ENCODE peak calls at places on chromosomes 7 and 10, in five cellular contexts. B is fibroblast of lung, U is DMS153, T is EL, C is KBM-7. M is an unnamed sample.

GRCh38 chr7:10973061-10973941 is at the start of gene PHF14:
- DNase-seq in B (peak), U (peak), T (peak), C (peak), M (peak)

GRCh38 chr7:3893151-3893788 is 592.2 kb downstream of the SDK1 start:
- DNase-seq in B (no peak), U (no peak), T (no peak), C (no peak), M (no peak)

GRCh38 chr10:126062132-126063032 is 166.0 kb downstream of the FANK1 start:
- DNase-seq in B (peak), U (no peak), T (peak), C (no peak), M (peak)

GRCh38 chr7:1065263-1066260 is 21.2 kb downstream of the GPR146 start:
- DNase-seq in B (peak), U (peak), T (peak), C (peak), M (peak)

GRCh38 chr7:128410092-128410665 is 397 bp upstream of the IMPDH1 start:
- DNase-seq in B (peak), U (no peak), T (peak), C (peak), M (no peak)

GRCh38 chr7:141288626-141289025 is 214.8 kb downstream of the TMEM178B start:
- DNase-seq in B (no peak), U (no peak), T (no peak), C (no peak), M (no peak)

GRCh38 chr7:137771679-137772078 is 75.1 kb downstream of the DGKI start:
- DNase-seq in B (peak), U (no peak), T (peak), C (no peak), M (no peak)

GRCh38 chr7:22452142-22452763 is 47.7 kb downstream of the STEAP1B start:
- DNase-seq in B (peak), U (no peak), T (peak), C (peak), M (no peak)

GRCh38 chr10:61065010-61065409 is 121.0 kb upstream of the RHOBTB1 start:
- DNase-seq in B (no peak), U (no peak), T (no peak), C (no peak), M (no peak)

GRCh38 chr7:23254051-23254681 is 7.6 kb downstream of the GPNMB start:
- DNase-seq in B (no peak), U (no peak), T (no peak), C (no peak), M (no peak)

GRCh38 chr7:25754333-25754732 is 397.7 kb upstream of the NFE2L3 start:
- DNase-seq in B (no peak), U (no peak), T (no peak), C (no peak), M (no peak)

GRCh38 chr10:79628083-79628482 is 17.3 kb downstream of the SFTPA1 start:
- DNase-seq in B (no peak), U (no peak), T (no peak), C (no peak), M (no peak)

GRCh38 chr7:26321440-26321839 is 29.8 kb downstream of the SNX10 start:
- DNase-seq in B (no peak), U (no peak), T (peak), C (no peak), M (no peak)

GRCh38 chr10:69757206-69757552 is 44.5 kb upstream of the COL13A1 start:
- DNase-seq in B (no peak), U (no peak), T (no peak), C (no peak), M (no peak)

GRCh38 chr7:120925392-120925791 is 25.2 kb upstream of the ING3 start:
- DNase-seq in B (no peak), U (no peak), T (no peak), C (no peak), M (no peak)

M was measured in ascending aorta.